ENCODE peak calls at places on chromosomes 4 and X, in nine cellular contexts. U is brain microvascular endothelial cell; D is ACHN; O is ELF-1; W is pons; C is lung; K is activated CD4-positive, alpha-beta T cell treated with anti-CD3 and anti-CD28 coated beads for 1 hour; J is posterior cingulate gyrus; B is hepatocyte. E is an unnamed sample.

GRCh38 chr4:86250006-86250405 is 109.8 kb downstream of the MAPK10 start:
- DNase-seq in U (no peak), D (no peak), O (no peak), W (no peak), C (no peak), K (no peak), J (no peak), B (no peak), E (no peak)

GRCh38 chr4:2260336-2261109 is 1.4 kb downstream of the MXD4 start:
- DNase-seq in U (no peak), D (no peak), O (no peak), W (no peak), C (no peak), K (no peak), J (peak; percentile 16), B (no peak), E (no peak)

GRCh38 chr4:123709336-123709735 is 312.7 kb downstream of the SPRY1 start:
- DNase-seq in U (no peak), D (no peak), O (peak; percentile 10), W (no peak), C (no peak), K (no peak), J (no peak), B (no peak), E (no peak)

GRCh38 chr4:80196259-80197131 is 808 bp upstream of the PRDM8 start:
- DNase-seq in U (no peak), D (no peak), O (no peak), W (peak; percentile 79), C (no peak), K (no peak), J (peak; percentile 39), B (no peak), E (no peak)

GRCh38 chrX:78643874-78644273 is 15.3 kb downstream of the RTL3 start:
- DNase-seq in U (no peak), D (no peak), O (no peak), W (no peak), C (no peak), K (no peak), J (no peak), B (no peak), E (no peak)

GRCh38 chr4:88937081-88937480 is 119.9 kb downstream of the FAM13A start:
- DNase-seq in U (peak; percentile 49), D (no peak), O (no peak), W (no peak), C (no peak), K (no peak), J (no peak), B (no peak), E (no peak)

GRCh38 chrX:71198066-71198465 is 25.0 kb upstream of the GJB1 start:
- DNase-seq in U (no peak), D (no peak), O (no peak), W (peak; percentile 38), C (no peak), K (no peak), J (no peak), B (no peak), E (no peak)

GRCh38 chrX:110180928-110181310 is 137.0 kb downstream of the AMMECR1 start:
- DNase-seq in U (peak; percentile 48), D (peak; percentile 25), O (peak; percentile 15), W (no peak), C (no peak), K (no peak), J (no peak), B (no peak), E (no peak)

GRCh38 chr4:168659971-168660465 is 163.2 kb downstream of the PALLD start:
- DNase-seq in U (no peak), D (no peak), O (no peak), W (no peak), C (no peak), K (no peak), J (no peak), B (no peak), E (no peak)

GRCh38 chr4:23934915-23935314 is 45.1 kb upstream of the PPARGC1A start:
- DNase-seq in U (peak; percentile 83), D (peak; percentile 87), O (peak; percentile 22), W (no peak), C (peak; percentile 74), K (no peak), J (peak; percentile 12), B (peak; percentile 19), E (no peak)

GRCh38 chrX:71540801-71541545 is 8.1 kb downstream of the OGT start:
- DNase-seq in U (no peak), D (no peak), O (no peak), W (peak; percentile 6), C (no peak), K (no peak), J (no peak), B (no peak), E (no peak)

E was measured in activated effector memory CD4-positive, alpha-beta T cell treated with Interleukin-2 at 50 U/mL for 16 hours.